ENCODE peak calls at places on chromosome 7, in four cellular contexts. H, J, Z and T are unnamed samples.
A peak's percentile ranks its signal among the peaks of the same experiment; 100 is the strongest.

GRCh38 chr7:13832346-13832745 is 157.1 kb downstream of the ETV1 start:
- DNase-seq in Z (no peak), H (no peak), J (no peak), T (no peak)

GRCh38 chr7:37732253-37732652 is 48.7 kb downstream of the GPR141 start:
- DNase-seq in Z (no peak), J (no peak), H (no peak), T (no peak)

GRCh38 chr7:137975768-137976167 is 26.1 kb downstream of the CREB3L2 start:
- DNase-seq in H (no peak), Z (no peak), J (peak; percentile 26), T (no peak)

GRCh38 chr7:128115326-128115820 is 84.1 kb upstream of the LRRC4 start:
- DNase-seq in Z (no peak), J (no peak), H (no peak), T (peak; percentile 29)

GRCh38 chr7:108083980-108084379 is 46.2 kb downstream of the LAMB4 start:
- DNase-seq in H (no peak), J (peak; percentile 27), Z (no peak), T (no peak)

GRCh38 chr7:74217455-74218342 is 7.9 kb downstream of the LAT2 start:
- DNase-seq in Z (no peak), J (no peak), H (no peak), T (no peak)

GRCh38 chr7:103990991-103991390 is 1.5 kb upstream of the RELN start:
- DNase-seq in Z (no peak), H (no peak), J (no peak), T (no peak)

GRCh38 chr7:43417455-43417854 is 165.5 kb upstream of the STK17A start:
- DNase-seq in Z (no peak), J (no peak), H (no peak), T (no peak)

GRCh38 chr7:18399624-18400235 is 95.8 kb upstream of the HDAC9 start:
- DNase-seq in J (peak; percentile 24), H (no peak), Z (no peak), T (no peak)

GRCh38 chr7:136555933-136556332 is 312.5 kb upstream of the CHRM2 start:
- DNase-seq in Z (no peak), H (no peak), J (peak; percentile 14), T (no peak)

GRCh38 chr7:148318838-148319237 is 271.7 kb upstream of the C7orf33 start:
- DNase-seq in Z (no peak), J (no peak), H (no peak), T (no peak)

GRCh38 chr7:130500910-130501309 is 9.0 kb downstream of the MEST start:
- DNase-seq in H (no peak), J (no peak), Z (no peak), T (no peak)

GRCh38 chr7:117775826-117776623 is 97.2 kb downstream of the CTTNBP2 start:
- DNase-seq in J (no peak), Z (no peak), H (no peak), T (no peak)

GRCh38 chr7:44293561-44294324 is 31.7 kb downstream of the CAMK2B start:
- DNase-seq in J (no peak), H (peak; percentile 3), Z (no peak), T (peak; percentile 1)

GRCh38 chr7:36312064-36312914 is 77.4 kb upstream of the ANLN start:
- DNase-seq in Z (no peak), J (no peak), H (no peak), T (peak; percentile 35)

GRCh38 chr7:151392002-151392401 is 17.8 kb downstream of the WDR86 start:
- DNase-seq in J (no peak), H (no peak), Z (no peak), T (no peak)

GRCh38 chr7:41222704-41223103 is 480.2 kb downstream of the INHBA start:
- DNase-seq in H (no peak), J (peak; percentile 55), Z (no peak), T (no peak)

GRCh38 chr7:7617550-7617949 is 23.0 kb upstream of the UMAD1 start:
- DNase-seq in H (no peak), Z (no peak), J (no peak), T (no peak)

GRCh38 chr7:22732556-22733126 is 5.6 kb downstream of the IL6 start:
- DNase-seq in H (no peak), Z (no peak), J (no peak), T (no peak)

GRCh38 chr7:68224041-68224534 is 1227.5 kb downstream of the TYW1 start:
- DNase-seq in H (no peak), J (no peak), Z (no peak), T (no peak)

GRCh38 chr7:137816696-137817320 is 30.0 kb downstream of the DGKI start:
- DNase-seq in Z (no peak), J (no peak), H (no peak), T (no peak)

GRCh38 chr7:112938895-112939588 is 147.6 kb downstream of the GPR85 start:
- DNase-seq in Z (peak; percentile 40), J (peak; percentile 26), H (no peak), T (peak; percentile 62)

GRCh38 chr7:46775776-46776175 is 806.1 kb downstream of the TNS3 start:
- DNase-seq in Z (no peak), H (no peak), J (no peak), T (no peak)

GRCh38 chr7:100156331-100157068 is 2.0 kb downstream of the TRAPPC14 start:
- DNase-seq in Z (no peak), J (no peak), H (no peak), T (no peak)

GRCh38 chr7:66557214-66558200 is 71.2 kb upstream of the KCTD7 start:
- DNase-seq in Z (peak; percentile 70), H (peak; percentile 62), J (no peak), T (peak; percentile 67)

GRCh38 chr7:70734436-70734835 is 397.5 kb upstream of the GALNT17 start:
- DNase-seq in H (no peak), Z (no peak), J (peak; percentile 35), T (no peak)

GRCh38 chr7:150481207-150481920 is 30.9 kb downstream of the GIMAP8 start:
- DNase-seq in H (no peak), J (no peak), Z (no peak), T (peak; percentile 50)

GRCh38 chr7:27434729-27435400 is 192.3 kb downstream of the EVX1 start:
- DNase-seq in J (no peak), H (no peak), Z (no peak), T (no peak)

GRCh38 chr7:158325530-158326381 is 261.9 kb downstream of the PTPRN2 start:
- DNase-seq in J (peak; percentile 11), H (no peak), Z (peak; percentile 17), T (no peak)

GRCh38 chr7:2527505-2528464 is 8.2 kb downstream of the LFNG start:
- DNase-seq in J (peak; percentile 70), H (no peak), Z (no peak), T (peak; percentile 43)

GRCh38 chr7:86884152-86884551 is 175.3 kb downstream of the ELAPOR2 start:
- DNase-seq in Z (no peak), H (no peak), J (no peak), T (no peak)

GRCh38 chr7:81629702-81630101 is 140.1 kb downstream of the HGF start:
- DNase-seq in H (no peak), J (no peak), Z (no peak), T (no peak)

GRCh38 chr7:158821173-158822021 is 7.9 kb downstream of the ESYT2 start:
- DNase-seq in J (peak; percentile 91), Z (no peak), H (no peak), T (peak; percentile 25)